ENCODE peak calls at places on chromosomes 2 and 18, in eight cellular contexts. One of them, this sample, is unnamed.

GRCh38 chr2:177983183-177983788 is 89.3 kb downstream of the PDE11A start:
- DNase-seq in OCI-LY7: peak
- DNase-seq in RWPE1: peak
- DNase-seq in cardiac muscle cell: peak
- DNase-seq in kidney: no peak
- DNase-seq in heart right ventricle: no peak
- DNase-seq in CD8-positive, alpha-beta T cell: no peak
- DNase-seq in B cell: no peak
- DNase-seq in this sample: no peak

GRCh38 chr2:226631671-226632070 is 167.9 kb downstream of the IRS1 start:
- DNase-seq in OCI-LY7: no peak
- DNase-seq in RWPE1: no peak
- DNase-seq in cardiac muscle cell: no peak
- DNase-seq in kidney: no peak
- DNase-seq in heart right ventricle: no peak
- DNase-seq in CD8-positive, alpha-beta T cell: no peak
- DNase-seq in B cell: no peak
- DNase-seq in this sample: no peak

GRCh38 chr2:12890481-12890980 is 173.8 kb downstream of the TRIB2 start:
- DNase-seq in OCI-LY7: no peak
- DNase-seq in RWPE1: no peak
- DNase-seq in cardiac muscle cell: no peak
- DNase-seq in kidney: no peak
- DNase-seq in heart right ventricle: no peak
- DNase-seq in CD8-positive, alpha-beta T cell: no peak
- DNase-seq in B cell: no peak
- DNase-seq in this sample: no peak

GRCh38 chr18:2985628-2986027 is 27.3 kb downstream of the LPIN2 start:
- DNase-seq in OCI-LY7: peak
- DNase-seq in RWPE1: peak
- DNase-seq in cardiac muscle cell: peak
- DNase-seq in kidney: no peak
- DNase-seq in heart right ventricle: no peak
- DNase-seq in CD8-positive, alpha-beta T cell: no peak
- DNase-seq in B cell: no peak
- DNase-seq in this sample: no peak

GRCh38 chr2:238459081-238459629 is 32.4 kb downstream of the ASB1 start:
- DNase-seq in OCI-LY7: no peak
- DNase-seq in RWPE1: no peak
- DNase-seq in cardiac muscle cell: peak
- DNase-seq in kidney: no peak
- DNase-seq in heart right ventricle: peak
- DNase-seq in CD8-positive, alpha-beta T cell: no peak
- DNase-seq in B cell: no peak
- DNase-seq in this sample: no peak

GRCh38 chr2:137999273-137999672 is 35.0 kb downstream of the HNMT start:
- DNase-seq in OCI-LY7: no peak
- DNase-seq in RWPE1: no peak
- DNase-seq in cardiac muscle cell: no peak
- DNase-seq in kidney: no peak
- DNase-seq in heart right ventricle: no peak
- DNase-seq in CD8-positive, alpha-beta T cell: no peak
- DNase-seq in B cell: no peak
- DNase-seq in this sample: no peak

GRCh38 chr2:120465989-120466703 is 120.2 kb downstream of the INHBB start:
- DNase-seq in OCI-LY7: no peak
- DNase-seq in RWPE1: no peak
- DNase-seq in cardiac muscle cell: no peak
- DNase-seq in kidney: peak
- DNase-seq in heart right ventricle: no peak
- DNase-seq in CD8-positive, alpha-beta T cell: no peak
- DNase-seq in B cell: no peak
- DNase-seq in this sample: no peak

GRCh38 chr2:173589604-173590277 is 235.1 kb downstream of the CDCA7 start:
- DNase-seq in OCI-LY7: no peak
- DNase-seq in RWPE1: peak
- DNase-seq in cardiac muscle cell: no peak
- DNase-seq in kidney: no peak
- DNase-seq in heart right ventricle: no peak
- DNase-seq in CD8-positive, alpha-beta T cell: no peak
- DNase-seq in B cell: no peak
- DNase-seq in this sample: no peak

GRCh38 chr2:234204480-234204879 is 154.0 kb downstream of the SPP2 start:
- DNase-seq in OCI-LY7: no peak
- DNase-seq in RWPE1: peak
- DNase-seq in cardiac muscle cell: peak
- DNase-seq in kidney: no peak
- DNase-seq in heart right ventricle: no peak
- DNase-seq in CD8-positive, alpha-beta T cell: no peak
- DNase-seq in B cell: no peak
- DNase-seq in this sample: no peak

GRCh38 chr18:75809392-75809791 is 381.9 kb upstream of the SMIM21 start:
- DNase-seq in OCI-LY7: no peak
- DNase-seq in RWPE1: no peak
- DNase-seq in cardiac muscle cell: no peak
- DNase-seq in kidney: no peak
- DNase-seq in heart right ventricle: no peak
- DNase-seq in CD8-positive, alpha-beta T cell: no peak
- DNase-seq in B cell: no peak
- DNase-seq in this sample: no peak

GRCh38 chr2:14647714-14648113 is 15.2 kb downstream of the LRATD1 start:
- DNase-seq in OCI-LY7: no peak
- DNase-seq in RWPE1: no peak
- DNase-seq in cardiac muscle cell: no peak
- DNase-seq in kidney: no peak
- DNase-seq in heart right ventricle: no peak
- DNase-seq in CD8-positive, alpha-beta T cell: no peak
- DNase-seq in B cell: no peak
- DNase-seq in this sample: no peak

GRCh38 chr2:14638488-14638887 is 6.0 kb downstream of the LRATD1 start:
- DNase-seq in OCI-LY7: no peak
- DNase-seq in RWPE1: no peak
- DNase-seq in cardiac muscle cell: no peak
- DNase-seq in kidney: no peak
- DNase-seq in heart right ventricle: no peak
- DNase-seq in CD8-positive, alpha-beta T cell: no peak
- DNase-seq in B cell: no peak
- DNase-seq in this sample: no peak

GRCh38 chr2:14641116-14641515 is 8.6 kb downstream of the LRATD1 start:
- DNase-seq in OCI-LY7: no peak
- DNase-seq in RWPE1: no peak
- DNase-seq in cardiac muscle cell: no peak
- DNase-seq in kidney: no peak
- DNase-seq in heart right ventricle: no peak
- DNase-seq in CD8-positive, alpha-beta T cell: no peak
- DNase-seq in B cell: no peak
- DNase-seq in this sample: no peak

DNA sequence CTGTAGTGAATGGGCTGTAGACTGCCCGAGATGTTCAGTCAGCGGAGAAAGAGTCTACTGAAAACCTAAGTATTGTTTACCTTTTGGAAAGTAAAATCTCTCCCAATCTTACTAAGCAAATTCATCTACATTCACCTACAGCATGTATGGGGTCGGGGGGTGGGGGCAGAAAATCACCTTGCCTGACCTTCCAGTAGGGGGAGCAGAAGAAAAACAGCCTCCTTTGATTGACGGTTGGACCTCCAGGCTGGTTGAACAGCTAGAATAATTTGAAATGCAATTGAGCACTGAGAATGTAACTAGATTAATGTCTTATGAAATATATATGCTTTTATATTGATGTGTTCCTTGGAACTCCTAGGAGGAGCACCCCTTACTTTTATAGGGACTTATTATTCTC is 10.0 kb downstream of the LRATD1 start:
- DNase-seq in OCI-LY7: peak
- DNase-seq in RWPE1: no peak
- DNase-seq in cardiac muscle cell: no peak
- DNase-seq in kidney: no peak
- DNase-seq in heart right ventricle: no peak
- DNase-seq in CD8-positive, alpha-beta T cell: no peak
- DNase-seq in B cell: no peak
- DNase-seq in this sample: no peak
- TF ChIP-seq CTCF in OCI-LY7: peak
- TF ChIP-seq CTCF in RWPE1: no peak
- TF ChIP-seq CTCF in cardiac muscle cell: no peak
- TF ChIP-seq CTCF in kidney: no peak
- TF ChIP-seq CTCF in heart right ventricle: no peak
- TF ChIP-seq CTCF in CD8-positive, alpha-beta T cell: no peak
- TF ChIP-seq CTCF in B cell: no peak
- TF ChIP-seq CTCF in this sample: no peak

GRCh38 chr2:217807753-217808152 is 195.0 kb downstream of the TNS1 start:
- DNase-seq in OCI-LY7: no peak
- DNase-seq in RWPE1: no peak
- DNase-seq in cardiac muscle cell: no peak
- DNase-seq in kidney: peak
- DNase-seq in heart right ventricle: no peak
- DNase-seq in CD8-positive, alpha-beta T cell: no peak
- DNase-seq in B cell: no peak
- DNase-seq in this sample: no peak

GRCh38 chr2:217812170-217812569 is 190.6 kb downstream of the TNS1 start:
- DNase-seq in OCI-LY7: no peak
- DNase-seq in RWPE1: no peak
- DNase-seq in cardiac muscle cell: no peak
- DNase-seq in kidney: no peak
- DNase-seq in heart right ventricle: no peak
- DNase-seq in CD8-positive, alpha-beta T cell: no peak
- DNase-seq in B cell: no peak
- DNase-seq in this sample: no peak

GRCh38 chr2:217808326-217808725 is 194.5 kb downstream of the TNS1 start:
- DNase-seq in OCI-LY7: no peak
- DNase-seq in RWPE1: no peak
- DNase-seq in cardiac muscle cell: no peak
- DNase-seq in kidney: no peak
- DNase-seq in heart right ventricle: no peak
- DNase-seq in CD8-positive, alpha-beta T cell: no peak
- DNase-seq in B cell: no peak
- DNase-seq in this sample: no peak

GRCh38 chr2:217810275-217810674 is 192.5 kb downstream of the TNS1 start:
- DNase-seq in OCI-LY7: no peak
- DNase-seq in RWPE1: no peak
- DNase-seq in cardiac muscle cell: no peak
- DNase-seq in kidney: no peak
- DNase-seq in heart right ventricle: no peak
- DNase-seq in CD8-positive, alpha-beta T cell: no peak
- DNase-seq in B cell: no peak
- DNase-seq in this sample: no peak

GRCh38 chr2:217809736-217810135 is 193.1 kb downstream of the TNS1 start:
- DNase-seq in OCI-LY7: no peak
- DNase-seq in RWPE1: no peak
- DNase-seq in cardiac muscle cell: no peak
- DNase-seq in kidney: no peak
- DNase-seq in heart right ventricle: no peak
- DNase-seq in CD8-positive, alpha-beta T cell: no peak
- DNase-seq in B cell: no peak
- DNase-seq in this sample: no peak
- TF ChIP-seq CTCF in OCI-LY7: no peak
- TF ChIP-seq CTCF in RWPE1: no peak
- TF ChIP-seq CTCF in cardiac muscle cell: no peak
- TF ChIP-seq CTCF in kidney: no peak
- TF ChIP-seq CTCF in heart right ventricle: no peak
- TF ChIP-seq CTCF in CD8-positive, alpha-beta T cell: no peak
- TF ChIP-seq CTCF in B cell: no peak
- TF ChIP-seq CTCF in this sample: no peak

DNA sequence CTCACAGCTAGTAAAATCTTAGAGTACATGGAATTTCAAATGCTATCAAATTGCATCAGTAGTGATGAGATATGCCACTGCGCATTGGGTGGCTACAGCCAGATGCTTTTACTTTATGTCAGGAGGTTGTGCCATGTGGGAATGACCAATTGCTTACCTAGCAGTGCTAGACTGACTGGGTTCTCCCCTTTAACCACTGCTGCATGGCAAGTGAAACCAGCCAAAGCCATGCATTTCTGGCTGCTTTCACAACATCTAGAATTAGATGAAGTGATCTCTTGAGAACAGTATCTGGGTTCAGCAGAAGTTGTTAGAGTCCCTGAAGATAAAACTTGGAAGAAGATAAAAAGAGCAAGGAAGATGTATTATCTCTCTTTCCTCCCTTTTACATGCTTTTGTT is 1174.2 kb upstream of the CDH2 start:
- DNase-seq in OCI-LY7: no peak
- DNase-seq in RWPE1: no peak
- DNase-seq in cardiac muscle cell: no peak
- DNase-seq in kidney: no peak
- DNase-seq in heart right ventricle: no peak
- DNase-seq in CD8-positive, alpha-beta T cell: no peak
- DNase-seq in B cell: no peak
- DNase-seq in this sample: no peak
- TF ChIP-seq CTCF in OCI-LY7: no peak
- TF ChIP-seq CTCF in RWPE1: no peak
- TF ChIP-seq CTCF in cardiac muscle cell: no peak
- TF ChIP-seq CTCF in kidney: no peak
- TF ChIP-seq CTCF in heart right ventricle: no peak
- TF ChIP-seq CTCF in CD8-positive, alpha-beta T cell: no peak
- TF ChIP-seq CTCF in B cell: no peak
- TF ChIP-seq CTCF in this sample: no peak

GRCh38 chr2:201715459-201715858 is 17.0 kb upstream of the MPP4 start:
- DNase-seq in OCI-LY7: no peak
- DNase-seq in RWPE1: no peak
- DNase-seq in cardiac muscle cell: no peak
- DNase-seq in kidney: no peak
- DNase-seq in heart right ventricle: no peak
- DNase-seq in CD8-positive, alpha-beta T cell: no peak
- DNase-seq in B cell: no peak
- DNase-seq in this sample: no peak
- TF ChIP-seq CTCF in OCI-LY7: no peak
- TF ChIP-seq CTCF in RWPE1: no peak
- TF ChIP-seq CTCF in cardiac muscle cell: no peak
- TF ChIP-seq CTCF in kidney: no peak
- TF ChIP-seq CTCF in heart right ventricle: no peak
- TF ChIP-seq CTCF in CD8-positive, alpha-beta T cell: no peak
- TF ChIP-seq CTCF in B cell: no peak
- TF ChIP-seq CTCF in this sample: no peak